ENCODE peak calls at places on chromosomes 4 and X, in four cellular contexts. I, T, L and M are unnamed samples.

GRCh38 chr4:185830263-185830994 is 18.4 kb upstream of the SORBS2 start:
- DNase-seq in I (no peak), T (no peak), L (no peak), M (no peak)

GRCh38 chr4:25953740-25954139 is 39.7 kb downstream of the SMIM20 start:
- DNase-seq in I (no peak), T (no peak), L (no peak), M (no peak)

GRCh38 chr4:16717266-16717970 is 181.0 kb downstream of the LDB2 start:
- DNase-seq in I (no peak), T (no peak), L (no peak), M (no peak)

GRCh38 chr4:127686656-127687055 is 43.5 kb upstream of the SLC25A31 start:
- DNase-seq in I (no peak), T (no peak), L (no peak), M (no peak)

GRCh38 chrX:2691543-2692220 is 587 bp downstream of the CD99 start:
- DNase-seq in I (no peak), T (no peak), L (peak; percentile 39), M (no peak)

GRCh38 chrX:6029014-6029413 is 199.7 kb downstream of the NLGN4X start:
- DNase-seq in I (no peak), T (no peak), L (no peak), M (no peak)

GRCh38 chr4:137635596-137635995 is 103.3 kb upstream of the PCDH18 start:
- DNase-seq in I (no peak), T (no peak), L (peak; percentile 11), M (no peak)

GRCh38 chr4:133003169-133003568 is 145.9 kb upstream of the PCDH10 start:
- DNase-seq in I (no peak), T (no peak), L (no peak), M (no peak)

GRCh38 chrX:83508006-83508405 is at the start of gene POU3F4:
- DNase-seq in I (no peak), T (no peak), L (peak; percentile 45), M (no peak)

GRCh38 chrX:43970528-43970927 is 2.7 kb downstream of the NDP start:
- DNase-seq in I (no peak), T (no peak), L (no peak), M (no peak)

GRCh38 chrX:12032082-12032481 is 106.2 kb upstream of the FRMPD4 start:
- DNase-seq in I (no peak), T (no peak), L (no peak), M (no peak)

GRCh38 chr4:77310931-77311330 is 153.9 kb downstream of the CCNG2 start:
- DNase-seq in I (no peak), T (no peak), L (peak; percentile 8), M (no peak)

GRCh38 chr4:1599491-1600210 is 84.5 kb downstream of the FAM53A start:
- DNase-seq in I (no peak), T (no peak), L (peak; percentile 64), M (no peak)

GRCh38 chrX:150146271-150146888 is 208.1 kb upstream of the EOLA2 start:
- DNase-seq in I (no peak), T (no peak), L (peak; percentile 9), M (no peak)

GRCh38 chr4:127856485-127857447 is 23.9 kb upstream of the PLK4 start:
- DNase-seq in I (peak; percentile 60), T (no peak), L (peak; percentile 27), M (no peak)

GRCh38 chr4:76562851-76563803 is 128.1 kb downstream of the SHROOM3 start:
- DNase-seq in I (no peak), T (no peak), L (no peak), M (no peak)

GRCh38 chr4:4919926-4920325 is 60.5 kb downstream of the MSX1 start:
- DNase-seq in I (no peak), T (no peak), L (no peak), M (no peak)

GRCh38 chrX:68204639-68205038 is 228.7 kb downstream of the OPHN1 start:
- DNase-seq in I (no peak), T (no peak), L (no peak), M (no peak)

GRCh38 chrX:18041656-18042055 is 179.0 kb downstream of the BEND2 start:
- DNase-seq in I (no peak), T (no peak), L (no peak), M (no peak)

GRCh38 chr4:119781044-119781443 is 152.4 kb upstream of the PDE5A start:
- DNase-seq in I (no peak), T (no peak), L (no peak), M (no peak)

GRCh38 chr4:72418458-72418857 is 150.6 kb downstream of the ADAMTS3 start:
- DNase-seq in I (no peak), T (no peak), L (no peak), M (peak; percentile 90)

GRCh38 chrX:9493936-9494335 is 29.1 kb downstream of the TBL1X start:
- DNase-seq in I (no peak), T (no peak), L (no peak), M (no peak)

GRCh38 chr4:56570041-56570440 is 64.5 kb downstream of the ARL9 start:
- DNase-seq in I (no peak), T (no peak), L (no peak), M (no peak)

GRCh38 chr4:23035521-23036056 is 342.9 kb downstream of the GBA3 start:
- DNase-seq in I (no peak), T (no peak), L (no peak), M (no peak)

GRCh38 chrX:7574325-7574724 is 268.6 kb upstream of the VCX start:
- DNase-seq in I (no peak), T (no peak), L (peak; percentile 52), M (no peak)

GRCh38 chr4:82579932-82580331 is 18.1 kb upstream of the TMEM150C start:
- DNase-seq in I (no peak), T (no peak), L (no peak), M (no peak)

GRCh38 chr4:156654410-156654809 is 317.2 kb downstream of the PDGFC start:
- DNase-seq in I (no peak), T (no peak), L (no peak), M (no peak)

GRCh38 chrX:108224727-108225455 is 133.3 kb downstream of the ATG4A start:
- DNase-seq in I (peak; percentile 16), T (no peak), L (peak; percentile 72), M (peak; percentile 3)

GRCh38 chr4:137656661-137657060 is 124.4 kb upstream of the PCDH18 start:
- DNase-seq in I (no peak), T (no peak), L (no peak), M (no peak)

GRCh38 chrX:135213200-135213844 is 38.5 kb upstream of the ETDA start:
- DNase-seq in I (no peak), T (no peak), L (no peak), M (no peak)

GRCh38 chr4:101853691-101854090 is 63.2 kb downstream of the BANK1 start:
- DNase-seq in I (no peak), T (no peak), L (no peak), M (no peak)

GRCh38 chr4:85039526-85039925 is 73.0 kb upstream of the WDFY3 start:
- DNase-seq in I (no peak), T (no peak), L (no peak), M (no peak)

GRCh38 chr4:8428288-8429097 is 12.0 kb downstream of the ACOX3 start:
- DNase-seq in I (peak; percentile 41), T (peak; percentile 95), L (peak; percentile 91), M (no peak)
- TF ChIP-seq POLR2AphosphoS5 in I (peak; percentile 76), T (peak; percentile 88), L (peak; percentile 78), M (peak; percentile 34)

GRCh38 chr4:37686373-37687174 is at the start of gene RELL1:
- DNase-seq in I (peak; percentile 97), T (peak; percentile 100), L (peak; percentile 99), M (peak; percentile 73)
- TF ChIP-seq POLR2AphosphoS5 in I (no peak), T (no peak), L (peak; percentile 52), M (no peak)

GRCh38 chr4:13302876-13303275 is 181.3 kb downstream of the RAB28 start:
- DNase-seq in I (no peak), T (no peak), L (no peak), M (no peak)

GRCh38 chr4:13299343-13299742 is 184.8 kb downstream of the RAB28 start:
- DNase-seq in I (no peak), T (no peak), L (no peak), M (no peak)

GRCh38 chr4:13294961-13295605 is 189.1 kb downstream of the RAB28 start:
- DNase-seq in I (no peak), T (no peak), L (no peak), M (no peak)

GRCh38 chr4:13298655-13299054 is 185.5 kb downstream of the RAB28 start:
- DNase-seq in I (no peak), T (no peak), L (no peak), M (no peak)
- TF ChIP-seq POLR2AphosphoS5 in I (no peak), T (no peak), L (no peak), M (no peak)

DNA sequence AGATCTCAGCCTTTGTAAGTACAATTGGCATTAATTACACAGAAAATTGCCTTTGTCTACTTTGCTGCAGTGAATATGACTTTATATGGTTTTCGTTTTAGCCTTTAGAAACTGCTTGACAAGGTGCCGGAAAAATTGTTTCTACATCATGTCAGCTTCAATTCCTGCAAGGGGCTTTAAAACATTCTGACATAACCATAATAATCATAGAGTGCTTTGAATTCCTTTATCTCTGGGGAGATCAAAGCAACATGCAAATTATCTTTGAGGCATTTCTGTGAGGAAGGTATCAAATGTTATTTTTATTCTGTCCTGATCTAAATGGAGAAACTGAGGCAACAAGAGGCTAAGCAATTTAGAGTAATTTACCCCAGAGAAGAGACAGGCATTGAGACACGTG is 57.8 kb downstream of the MMRN1 start:
- DNase-seq in I (no peak), T (no peak), L (no peak), M (no peak)
- TF ChIP-seq POLR2AphosphoS5 in I (no peak), T (no peak), L (no peak), M (no peak)

DNA sequence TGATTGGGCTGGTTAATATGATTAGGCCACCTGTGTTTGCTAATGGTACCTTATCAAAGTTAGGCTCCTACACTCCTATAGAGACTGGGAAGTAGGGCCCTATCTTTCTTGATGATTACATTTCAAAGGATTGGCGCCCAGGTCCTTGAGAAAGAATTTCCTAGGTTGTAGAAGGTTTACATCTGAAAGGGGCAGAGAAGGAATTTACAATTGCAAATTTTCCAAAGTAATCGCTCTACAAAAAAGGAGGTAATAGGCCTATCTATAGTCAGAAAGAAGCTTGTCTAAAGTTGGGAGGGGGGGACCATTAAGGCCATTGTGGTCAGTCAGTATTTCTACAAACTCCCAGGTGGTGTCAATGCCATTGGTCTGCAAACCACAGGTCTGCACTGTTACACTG is 638.4 kb downstream of the IL1RAPL1 start:
- DNase-seq in I (no peak), T (no peak), L (peak; percentile 88), M (no peak)
- TF ChIP-seq POLR2AphosphoS5 in I (no peak), T (no peak), L (peak; percentile 82), M (no peak)